ENCODE peak calls at places on chromosomes 7 and 10, in six cellular contexts. U is T-helper 1 cell, S is GOT3, F is mesendoderm, H is amygdala, J is H54. T is an unnamed sample.

GRCh38 chr7:74236284-74236683 is 17.9 kb downstream of the RFC2 start:
- DNase-seq in U (no peak), S (no peak), F (no peak), H (no peak), J (no peak), T (no peak)

GRCh38 chr7:3056713-3057388 is 13.2 kb upstream of the CARD11 start:
- DNase-seq in U (no peak), S (no peak), F (no peak), H (no peak), J (no peak), T (no peak)

GRCh38 chr10:31939797-31940708 is 11.4 kb upstream of the ARHGAP12 start:
- DNase-seq in U (no peak), S (no peak), F (peak), H (no peak), J (no peak), T (peak)

GRCh38 chr10:89114846-89115625 is 92.1 kb downstream of the CH25H start:
- DNase-seq in U (no peak), S (no peak), F (no peak), H (no peak), J (no peak), T (no peak)

GRCh38 chr7:33550979-33551378 is 354.4 kb upstream of the BMPER start:
- DNase-seq in U (no peak), S (no peak), F (no peak), H (no peak), J (no peak), T (no peak)

GRCh38 chr10:80539421-80539999 is 1.8 kb downstream of the SH2D4B start:
- DNase-seq in U (no peak), S (no peak), F (no peak), H (no peak), J (no peak), T (no peak)

GRCh38 chr7:12800501-12800900 is 113.1 kb downstream of the ARL4A start:
- DNase-seq in U (no peak), S (no peak), F (no peak), H (no peak), J (no peak), T (no peak)

GRCh38 chr7:28685660-28686417 is 272.3 kb downstream of the TRIL start:
- DNase-seq in U (no peak), S (peak), F (peak), H (peak), J (peak), T (peak)

T was measured in RWPE1.